ENCODE peak calls at places on chromosome 7, in four cellular contexts. One of them, this sample, is unnamed. For H3K36me3, the result is how much of the 10 kb centered on the place peaks cover.

GRCh38 chr7:117645456-117646181 is 165.8 kb downstream of the CFTR start:
- DNase-seq in HepG2: no peak
- DNase-seq in GM12878: no peak
- DNase-seq in H1: no peak
- DNase-seq in this sample: no peak

GRCh38 chr7:156650042-156650441 is 9.5 kb downstream of the RNF32 start:
- DNase-seq in HepG2: peak
- DNase-seq in GM12878: no peak
- DNase-seq in H1: no peak
- DNase-seq in this sample: no peak

GRCh38 chr7:2903686-2904162 is 59.6 kb upstream of the GNA12 start:
- DNase-seq in HepG2: peak
- DNase-seq in GM12878: no peak
- DNase-seq in H1: no peak
- DNase-seq in this sample: no peak

GRCh38 chr7:143452495-143452894 is 9.2 kb downstream of the TAS2R60 start:
- DNase-seq in HepG2: no peak
- DNase-seq in GM12878: no peak
- DNase-seq in H1: no peak
- DNase-seq in this sample: no peak

GRCh38 chr7:2158331-2159175 is 74.2 kb downstream of the MAD1L1 start:
- DNase-seq in HepG2: no peak
- DNase-seq in GM12878: no peak
- DNase-seq in H1: no peak
- DNase-seq in this sample: no peak

GRCh38 chr7:151461096-151461941 is 21.4 kb upstream of the CRYGN start:
- DNase-seq in HepG2: no peak
- DNase-seq in GM12878: no peak
- DNase-seq in H1: no peak
- DNase-seq in this sample: no peak

GRCh38 chr7:105219771-105220160 is 169.0 kb downstream of the SRPK2 start:
- DNase-seq in HepG2: no peak
- DNase-seq in GM12878: no peak
- DNase-seq in H1: no peak
- DNase-seq in this sample: no peak

GRCh38 chr7:133040617-133041016 is 41.3 kb downstream of the CHCHD3 start:
- DNase-seq in HepG2: no peak
- DNase-seq in GM12878: no peak
- DNase-seq in H1: no peak
- DNase-seq in this sample: no peak

GRCh38 chr7:140308060-140308459 is 90.3 kb downstream of the SLC37A3 start:
- DNase-seq in HepG2: no peak
- DNase-seq in GM12878: no peak
- DNase-seq in H1: no peak
- DNase-seq in this sample: no peak

GRCh38 chr7:137642031-137642430 is 204.7 kb downstream of the DGKI start:
- DNase-seq in HepG2: no peak
- DNase-seq in GM12878: no peak
- DNase-seq in H1: no peak
- DNase-seq in this sample: no peak

GRCh38 chr7:55784151-55784550 is 78.4 kb downstream of the SEPTIN14 start:
- DNase-seq in HepG2: no peak
- DNase-seq in GM12878: no peak
- DNase-seq in H1: no peak
- DNase-seq in this sample: no peak

GRCh38 chr7:77699056-77699455 is 2.8 kb downstream of the RSBN1L start:
- DNase-seq in HepG2: no peak
- DNase-seq in GM12878: peak
- DNase-seq in H1: no peak
- DNase-seq in this sample: no peak

GRCh38 chr7:116529250-116529649 is 4.4 kb downstream of the CAV1 start:
- DNase-seq in HepG2: no peak
- DNase-seq in GM12878: no peak
- DNase-seq in H1: no peak
- DNase-seq in this sample: no peak

GRCh38 chr7:96709381-96710228 is at the start of gene SEM1:
- DNase-seq in HepG2: peak
- DNase-seq in GM12878: peak
- DNase-seq in H1: peak
- DNase-seq in this sample: peak

GRCh38 chr7:132752431-132752830 is 176.2 kb upstream of the PLXNA4 start:
- DNase-seq in HepG2: no peak
- DNase-seq in GM12878: no peak
- DNase-seq in H1: no peak
- DNase-seq in this sample: no peak

GRCh38 chr7:37853468-37853867 is 5.1 kb downstream of the NME8 start:
- DNase-seq in HepG2: peak
- DNase-seq in GM12878: no peak
- DNase-seq in H1: no peak
- DNase-seq in this sample: peak

GRCh38 chr7:143329471-143330170 is 13.7 kb downstream of the CLCN1 start:
- DNase-seq in HepG2: no peak
- DNase-seq in GM12878: no peak
- DNase-seq in H1: no peak
- DNase-seq in this sample: no peak

GRCh38 chr7:11592699-11593098 is 239.3 kb downstream of the THSD7A start:
- DNase-seq in HepG2: no peak
- DNase-seq in GM12878: no peak
- DNase-seq in H1: no peak
- DNase-seq in this sample: no peak

GRCh38 chr7:50735327-50735726 is 47.4 kb downstream of the GRB10 start:
- DNase-seq in HepG2: no peak
- DNase-seq in GM12878: no peak
- DNase-seq in H1: no peak
- DNase-seq in this sample: no peak

GRCh38 chr7:20798694-20799121 is 12.0 kb upstream of the SP8 start:
- DNase-seq in HepG2: no peak
- DNase-seq in GM12878: no peak
- DNase-seq in H1: peak
- DNase-seq in this sample: no peak

GRCh38 chr7:151115836-151116418 is 29.7 kb downstream of the AGAP3 start:
- DNase-seq in HepG2: no peak
- DNase-seq in GM12878: no peak
- DNase-seq in H1: no peak
- DNase-seq in this sample: no peak

GRCh38 chr7:8442814-8443304 is 9.4 kb downstream of the NXPH1 start:
- DNase-seq in HepG2: no peak
- DNase-seq in GM12878: no peak
- DNase-seq in H1: peak
- DNase-seq in this sample: peak

GRCh38 chr7:116805100-116805544 is 57.3 kb upstream of the CAPZA2 start:
- DNase-seq in HepG2: peak
- DNase-seq in GM12878: no peak
- DNase-seq in H1: no peak
- DNase-seq in this sample: no peak

GRCh38 chr7:90736968-90737939 is 141.1 kb downstream of the CDK14 start:
- DNase-seq in HepG2: no peak
- DNase-seq in GM12878: peak
- DNase-seq in H1: no peak
- DNase-seq in this sample: no peak

GRCh38 chr7:2260820-2261219 is 18.8 kb downstream of the NUDT1 start:
- DNase-seq in HepG2: no peak
- DNase-seq in GM12878: no peak
- DNase-seq in H1: no peak
- DNase-seq in this sample: no peak

GRCh38 chr7:150978136-150978789 is at the start of gene KCNH2:
- DNase-seq in HepG2: no peak
- DNase-seq in GM12878: no peak
- DNase-seq in H1: peak
- DNase-seq in this sample: no peak

GRCh38 chr7:140451716-140452115 is 27.6 kb downstream of the MKRN1 start:
- DNase-seq in HepG2: no peak
- DNase-seq in GM12878: no peak
- DNase-seq in H1: no peak
- DNase-seq in this sample: no peak

GRCh38 chr7:41817386-41817785 is 114.5 kb upstream of the INHBA start:
- DNase-seq in HepG2: no peak
- DNase-seq in GM12878: no peak
- DNase-seq in H1: no peak
- DNase-seq in this sample: no peak

DNA sequence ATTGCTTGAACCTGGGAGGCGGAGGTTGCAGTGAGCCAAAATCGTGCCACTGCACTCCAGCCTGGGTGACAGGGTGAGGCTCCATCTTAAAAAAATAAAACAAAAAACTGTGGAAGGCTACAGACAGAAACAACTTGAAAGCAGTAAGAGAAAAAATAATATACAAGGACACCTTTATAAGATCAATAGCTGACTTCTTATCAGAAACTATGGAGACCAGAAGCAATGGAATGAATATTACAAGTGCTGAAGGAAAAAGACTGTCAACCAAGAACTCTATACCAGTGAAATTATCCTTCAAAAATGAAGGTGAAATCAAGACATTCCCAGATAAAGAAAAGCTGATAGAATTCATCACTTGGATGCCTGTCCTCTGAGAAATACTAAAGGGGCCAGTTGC is 49.0 kb downstream of the RBAK start:
- DNase-seq in HepG2: no peak
- DNase-seq in GM12878: no peak
- DNase-seq in H1: no peak
- DNase-seq in this sample: no peak
- TF ChIP-seq SUZ12 in HepG2: no peak
- TF ChIP-seq SUZ12 in GM12878: no peak
- TF ChIP-seq SUZ12 in H1: no peak
- TF ChIP-seq SUZ12 in this sample: no peak

GRCh38 chr7:30831936-30832335 is 60.7 kb downstream of the MINDY4 start:
- DNase-seq in HepG2: no peak
- DNase-seq in GM12878: no peak
- DNase-seq in H1: no peak
- DNase-seq in this sample: no peak
- H3K9ac ChIP-seq in HepG2: no peak
- H3K9ac ChIP-seq in GM12878: no peak
- H3K9ac ChIP-seq in H1: no peak
- H3K9ac ChIP-seq in this sample: no peak

DNA sequence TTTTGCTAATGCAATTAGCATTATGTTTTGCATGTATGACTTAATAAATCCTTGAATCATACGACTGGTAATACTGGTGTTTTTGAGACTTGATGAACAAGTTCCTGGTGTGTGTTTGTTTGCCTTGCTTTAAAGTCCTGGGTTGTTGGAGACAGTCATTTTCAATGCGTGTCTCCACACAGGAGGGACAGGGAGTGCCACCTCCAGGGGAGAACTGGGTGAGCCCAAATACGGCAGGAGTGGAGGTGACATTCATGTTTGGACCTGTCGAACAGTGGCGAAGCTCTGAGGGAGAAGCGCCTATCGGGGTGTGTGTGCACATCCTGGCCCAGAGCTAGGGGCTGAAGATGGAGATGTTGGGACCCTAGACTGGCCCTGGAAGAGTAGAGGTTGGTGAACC is 43.8 kb downstream of the DAGLB start:
- DNase-seq in HepG2: no peak
- DNase-seq in GM12878: no peak
- DNase-seq in H1: no peak
- DNase-seq in this sample: no peak
- H3K36me3 ChIP-seq in HepG2: half or more
- H3K36me3 ChIP-seq in GM12878: under half
- H3K36me3 ChIP-seq in H1: half or more
- H3K36me3 ChIP-seq in this sample: half or more

DNA sequence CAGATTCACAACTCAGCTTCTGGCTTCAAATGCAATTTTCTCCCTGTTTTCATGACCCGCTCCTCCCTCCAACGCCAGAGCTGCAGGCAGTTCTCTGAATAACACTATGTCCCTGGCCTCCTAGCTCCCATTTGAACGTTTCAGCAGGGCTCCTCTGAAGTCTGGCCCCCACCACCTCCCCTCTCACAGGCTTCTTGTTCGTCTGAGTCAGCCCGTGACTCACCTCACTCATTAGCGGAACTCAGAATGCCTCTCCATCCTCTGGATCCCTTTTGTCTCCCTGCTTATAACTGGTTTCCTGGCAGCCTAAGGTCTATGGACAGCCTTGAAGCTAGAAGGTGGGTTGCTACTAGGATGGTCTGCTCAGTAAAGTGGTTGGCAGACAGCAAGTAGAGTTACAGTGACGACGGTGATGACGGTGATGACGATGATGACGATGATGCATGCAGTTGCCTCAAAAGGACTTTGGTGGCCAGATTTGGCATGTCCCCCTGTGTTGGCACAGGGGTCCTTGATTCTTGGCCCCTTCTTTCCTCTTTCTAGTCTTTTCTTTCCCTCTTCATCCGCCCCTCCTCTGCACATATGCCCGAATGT is 83.3 kb upstream of the MKLN1 start:
- DNase-seq in HepG2: peak
- DNase-seq in GM12878: no peak
- DNase-seq in H1: no peak
- DNase-seq in this sample: peak
- TF ChIP-seq SUZ12 in HepG2: no peak
- TF ChIP-seq SUZ12 in GM12878: no peak
- TF ChIP-seq SUZ12 in H1: no peak
- TF ChIP-seq SUZ12 in this sample: no peak

GRCh38 chr7:33130184-33130583 is 820 bp downstream of the BBS9 start:
- DNase-seq in HepG2: no peak
- DNase-seq in GM12878: no peak
- DNase-seq in H1: no peak
- DNase-seq in this sample: no peak
- H3K9ac ChIP-seq in HepG2: peak
- H3K9ac ChIP-seq in GM12878: peak
- H3K9ac ChIP-seq in H1: no peak
- H3K9ac ChIP-seq in this sample: peak

GRCh38 chr7:100577103-100577502 is 3.4 kb upstream of the SAP25 start:
- DNase-seq in HepG2: no peak
- DNase-seq in GM12878: no peak
- DNase-seq in H1: no peak
- DNase-seq in this sample: no peak
- H3K36me3 ChIP-seq in HepG2: under half
- H3K36me3 ChIP-seq in GM12878: under half
- H3K36me3 ChIP-seq in H1: under half
- H3K36me3 ChIP-seq in this sample: half or more

GRCh38 chr7:81407094-81407493 is 362.8 kb downstream of the HGF start:
- DNase-seq in HepG2: no peak
- DNase-seq in GM12878: no peak
- DNase-seq in H1: no peak
- DNase-seq in this sample: no peak
- TF ChIP-seq SUZ12 in HepG2: no peak
- TF ChIP-seq SUZ12 in GM12878: no peak
- TF ChIP-seq SUZ12 in H1: no peak
- TF ChIP-seq SUZ12 in this sample: no peak

This sample was measured in NT2/D1.